ENCODE peak calls at places on chromosome 7, in four cellular contexts. T is AG10803, D is cardiac muscle cell, A is breast epithelium. X is an unnamed sample.

GRCh38 chr7:7911756-7912155 is 56.8 kb upstream of the GLCCI1 start:
- DNase-seq in T (no peak), D (no peak), A (no peak), X (no peak)

GRCh38 chr7:22730921-22731654 is 4.1 kb downstream of the IL6 start:
- DNase-seq in T (peak), D (no peak), A (no peak), X (no peak)

GRCh38 chr7:92731327-92732063 is 104.9 kb downstream of the CDK6 start:
- DNase-seq in A (no peak), T (peak), D (no peak), X (no peak)

GRCh38 chr7:130021105-130021834 is 29.9 kb downstream of the ZC3HC1 start:
- DNase-seq in T (no peak), D (no peak), A (no peak), X (no peak)

GRCh38 chr7:24965831-24966708 is 13.9 kb downstream of the OSBPL3 start:
- DNase-seq in D (no peak), A (no peak), T (no peak), X (peak)

GRCh38 chr7:36683695-36684357 is 40.5 kb downstream of the AOAH start:
- DNase-seq in T (no peak), D (no peak), A (no peak), X (no peak)

GRCh38 chr7:82284936-82285519 is 158.5 kb downstream of the CACNA2D1 start:
- DNase-seq in A (no peak), T (no peak), D (no peak), X (no peak)

GRCh38 chr7:78601728-78602127 is 803.2 kb downstream of the PHTF2 start:
- DNase-seq in A (no peak), D (no peak), T (peak), X (no peak)

GRCh38 chr7:52715701-52716100 is 319.7 kb upstream of the POM121L12 start:
- DNase-seq in D (no peak), A (no peak), T (no peak), X (no peak)

GRCh38 chr7:150586778-150587152 is 19.6 kb downstream of the GIMAP4 start:
- DNase-seq in T (no peak), D (no peak), A (no peak), X (no peak)

GRCh38 chr7:80532153-80532552 is 20.3 kb upstream of the GNAT3 start:
- DNase-seq in T (no peak), D (no peak), A (no peak), X (no peak)

GRCh38 chr7:80529362-80529761 is 17.5 kb upstream of the GNAT3 start:
- DNase-seq in D (no peak), A (no peak), T (peak), X (no peak)

GRCh38 chr7:80528689-80529088 is 16.8 kb upstream of the GNAT3 start:
- DNase-seq in D (no peak), A (no peak), T (no peak), X (no peak)

GRCh38 chr7:80533287-80533686 is 21.4 kb upstream of the GNAT3 start:
- DNase-seq in A (no peak), T (peak), D (no peak), X (no peak)

DNA sequence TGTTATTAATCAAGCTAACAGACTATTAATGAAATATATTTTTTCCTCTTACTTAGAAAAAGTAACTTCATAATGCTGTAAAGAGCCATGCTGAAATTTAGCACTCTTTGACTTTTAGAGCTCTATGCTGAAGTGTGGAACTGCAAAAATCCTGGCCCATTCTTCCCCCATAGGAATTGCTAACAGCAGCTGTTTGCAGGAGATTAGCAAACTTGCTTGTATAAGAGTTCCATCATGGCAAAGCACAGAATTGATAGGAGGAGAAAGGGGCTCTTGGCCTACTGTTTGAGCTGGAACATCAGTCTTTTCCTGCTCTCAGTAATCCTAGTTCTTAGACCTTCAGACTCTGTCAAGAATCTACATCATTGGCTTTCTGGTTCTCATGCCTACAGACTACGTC is 18.3 kb upstream of the GNAT3 start:
- DNase-seq in T (no peak), D (no peak), A (no peak), X (no peak)
- TF ChIP-seq CTCF in T (no peak), D (no peak), A (no peak), X (no peak)

GRCh38 chr7:90838799-90839198 is 242.7 kb downstream of the CDK14 start:
- DNase-seq in A (no peak), T (no peak), D (no peak), X (no peak)
- TF ChIP-seq CTCF in A (no peak), T (no peak), D (no peak), X (no peak)

GRCh38 chr7:128904381-128905197 is 5.9 kb downstream of the KCP start:
- DNase-seq in A (peak), T (peak), D (peak), X (peak)
- TF ChIP-seq CTCF in A (peak), T (peak), D (peak), X (peak)

DNA sequence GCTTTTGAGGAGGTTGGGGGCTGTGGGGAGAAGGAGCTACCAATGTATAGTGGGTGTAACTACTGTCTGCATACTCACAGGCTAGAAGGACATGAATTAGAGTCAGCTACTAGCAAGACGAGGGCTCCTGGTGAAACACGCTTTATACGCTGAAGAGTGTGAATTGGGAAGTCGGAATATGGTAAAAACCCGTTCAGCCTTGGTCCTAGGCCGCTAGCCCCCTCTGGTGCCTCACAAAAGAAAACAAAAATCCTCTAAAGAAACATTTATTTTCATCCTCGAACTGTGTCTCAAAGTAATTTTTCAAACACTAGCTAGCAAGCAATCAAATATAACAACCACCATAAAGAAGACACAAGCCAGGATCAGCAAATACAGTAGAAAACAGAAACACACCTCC is 338.1 kb upstream of the SEMA3C start:
- DNase-seq in T (peak), A (no peak), D (peak), X (no peak)
- TF ChIP-seq CTCF in T (peak), A (no peak), D (peak), X (no peak)

DNA sequence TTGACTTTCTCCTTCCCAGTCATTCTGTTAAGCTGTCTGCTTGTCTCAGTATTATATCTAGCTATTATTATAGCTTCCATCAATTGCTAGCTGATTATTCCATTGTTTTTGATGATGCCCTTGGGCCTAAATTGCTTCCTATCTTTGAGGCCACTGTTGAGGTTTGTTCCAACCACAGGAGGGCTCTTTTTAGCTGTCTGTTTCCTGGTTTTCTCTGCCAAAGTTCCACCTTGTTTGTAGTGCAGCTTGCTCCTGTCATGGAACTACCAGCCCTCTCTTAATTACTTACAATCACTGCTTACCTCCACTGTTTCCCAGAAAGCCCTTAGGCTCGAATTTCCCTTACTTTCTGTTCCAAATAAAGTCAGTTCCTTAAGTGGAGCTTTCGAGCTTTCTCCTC is 118.7 kb upstream of the SEC61G start:
- DNase-seq in A (no peak), D (no peak), T (no peak), X (no peak)
- TF ChIP-seq CTCF in A (no peak), D (no peak), T (peak), X (no peak)

GRCh38 chr7:12794722-12795302 is 107.4 kb downstream of the ARL4A start:
- DNase-seq in T (no peak), A (no peak), D (no peak), X (no peak)

GRCh38 chr7:12801107-12801506 is 113.7 kb downstream of the ARL4A start:
- DNase-seq in A (no peak), T (no peak), D (no peak), X (no peak)

GRCh38 chr7:12802070-12802469 is 114.6 kb downstream of the ARL4A start:
- DNase-seq in T (no peak), D (no peak), A (no peak), X (no peak)

GRCh38 chr7:12800501-12800900 is 113.1 kb downstream of the ARL4A start:
- DNase-seq in A (no peak), T (no peak), D (no peak), X (no peak)

DNA sequence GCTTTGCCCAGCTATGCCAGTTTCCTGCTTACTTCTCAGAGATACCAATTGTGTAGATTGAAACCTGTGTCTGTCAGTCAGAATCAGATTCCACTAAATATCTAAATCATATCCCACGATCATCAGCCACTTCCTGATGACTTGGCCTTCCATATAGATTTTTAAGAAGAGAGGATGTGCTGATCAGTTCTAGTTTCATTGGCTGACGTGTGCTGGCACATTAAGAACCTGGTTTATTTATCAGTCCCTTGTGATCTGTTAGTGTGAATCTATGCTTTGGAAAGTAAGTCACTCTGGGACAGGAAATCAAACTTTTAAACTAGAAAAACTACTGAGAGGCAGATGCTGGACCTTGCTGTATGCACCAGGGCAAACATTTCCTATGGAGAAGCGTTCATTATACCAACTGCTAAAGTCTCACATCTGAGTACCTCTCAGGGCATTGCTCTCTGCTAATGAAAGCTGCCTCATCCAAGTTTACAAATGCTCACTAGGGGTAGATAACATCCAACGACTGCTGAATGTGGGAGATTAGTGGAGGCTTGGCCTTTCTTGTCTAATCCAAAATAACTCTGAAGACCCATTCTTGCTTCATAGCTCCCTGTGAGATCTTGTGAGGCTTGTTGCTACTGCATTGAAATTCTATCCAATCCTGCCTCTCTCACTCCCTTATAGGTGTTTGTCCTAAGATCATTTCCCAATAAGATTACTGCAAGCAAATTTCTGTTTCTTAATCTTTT is 109.1 kb downstream of the ARL4A start:
- DNase-seq in A (no peak), T (no peak), D (no peak), X (no peak)
- TF ChIP-seq CTCF in A (no peak), T (no peak), D (no peak), X (no peak)

GRCh38 chr7:135160858-135161653 is 9.5 kb downstream of the CYREN start:
- DNase-seq in T (no peak), D (no peak), A (no peak), X (peak)
- TF ChIP-seq CTCF in T (no peak), D (no peak), A (no peak), X (peak)

GRCh38 chr7:65820287-65820950 is 52.5 kb upstream of the VKORC1L1 start:
- DNase-seq in A (no peak), T (no peak), D (no peak), X (no peak)
- TF ChIP-seq CTCF in A (no peak), T (no peak), D (no peak), X (no peak)

DNA sequence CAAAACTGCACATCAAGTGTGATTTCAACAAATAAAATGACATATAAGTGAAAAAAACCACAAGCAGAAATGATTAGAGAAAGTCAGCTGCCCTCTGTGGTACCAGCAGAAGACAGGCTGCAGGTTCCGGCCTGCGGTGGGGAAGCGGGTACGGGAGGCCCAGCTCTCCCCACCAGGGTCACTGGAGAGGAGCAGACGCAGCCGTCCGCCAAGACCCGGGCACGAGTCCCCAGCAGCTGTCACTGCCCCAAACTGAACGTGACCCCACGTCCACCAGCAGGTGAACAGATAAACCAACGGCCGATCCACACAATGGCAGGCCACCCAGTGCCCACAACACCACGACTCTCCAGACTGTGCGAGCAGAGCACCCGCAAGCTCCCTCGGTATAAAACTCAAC is 16.1 kb upstream of the MICALL2 start:
- DNase-seq in T (no peak), D (no peak), A (no peak), X (no peak)
- TF ChIP-seq CTCF in T (no peak), D (no peak), A (no peak), X (no peak)